ENCODE peak calls at places on chromosomes 5 and 9, in nine cellular contexts. R, L, T, B, Y, X, N, Q and U are unnamed samples.

GRCh38 chr9:91419222-91420191 is 4.1 kb downstream of the NFIL3 start:
- DNase-seq in T (no peak), Q (peak), B (peak), R (no peak), X (peak), N (peak), Y (no peak), L (peak), U (no peak)

GRCh38 chr5:144187699-144188294 is 17.1 kb downstream of the KCTD16 start:
- DNase-seq in T (no peak), X (peak), Q (peak), B (peak), R (no peak), L (peak), Y (peak), N (peak), U (peak)

GRCh38 chr9:87686520-87687090 is 39.3 kb upstream of the CTSL start:
- DNase-seq in B (no peak), L (no peak), N (no peak), Q (no peak), Y (no peak), X (no peak), T (no peak), R (no peak), U (no peak)

GRCh38 chr5:150497274-150497988 is 10.5 kb upstream of the NDST1 start:
- DNase-seq in X (peak), R (no peak), N (peak), T (no peak), Y (no peak), B (peak), Q (peak), L (peak), U (no peak)

GRCh38 chr9:88534456-88535225 is at the start of gene NXNL2:
- DNase-seq in L (peak), Q (peak), R (peak), N (peak), T (peak), X (peak), Y (no peak), B (peak), U (peak)

GRCh38 chr9:87710448-87710847 is 15.5 kb upstream of the CTSL start:
- DNase-seq in R (no peak), L (peak), X (no peak), T (no peak), Q (no peak), B (no peak), N (no peak), Y (no peak), U (no peak)

GRCh38 chr5:38532165-38532669 is 24.2 kb downstream of the LIFR start:
- DNase-seq in L (no peak), N (no peak), Q (no peak), X (no peak), R (no peak), Y (no peak), T (peak), B (no peak), U (no peak)

GRCh38 chr9:93500571-93501298 is 47.4 kb upstream of the FAM120AOS start:
- DNase-seq in X (no peak), Y (no peak), Q (no peak), R (no peak), L (no peak), N (no peak), T (no peak), B (no peak), U (no peak)

GRCh38 chr5:125033602-125034001 is 287.2 kb upstream of the ZNF608 start:
- DNase-seq in X (no peak), R (no peak), N (no peak), B (no peak), T (no peak), L (no peak), Q (no peak), Y (no peak), U (no peak)

GRCh38 chr5:127648997-127649550 is at the start of gene CTXN3:
- DNase-seq in T (peak), Q (no peak), N (no peak), B (no peak), L (no peak), R (no peak), X (no peak), Y (no peak), U (peak)

GRCh38 chr9:115396071-115396529 is 278.1 kb upstream of the TNC start:
- DNase-seq in T (no peak), N (no peak), Q (peak), R (no peak), L (no peak), Y (no peak), B (no peak), X (no peak), U (no peak)

GRCh38 chr9:126709241-126709640 is 95.5 kb downstream of the LMX1B start:
- DNase-seq in R (no peak), B (peak), T (no peak), Y (no peak), N (no peak), L (peak), X (no peak), Q (no peak), U (no peak)

GRCh38 chr9:78062710-78063109 is 31.1 kb upstream of the GNAQ start:
- DNase-seq in Q (no peak), B (no peak), X (no peak), N (no peak), R (no peak), T (no peak), Y (no peak), L (no peak), U (no peak)

GRCh38 chr9:133583586-133583985 is 25.6 kb downstream of the FAM163B start:
- DNase-seq in L (no peak), Q (no peak), R (no peak), B (no peak), N (no peak), Y (no peak), X (no peak), T (no peak), U (no peak)

GRCh38 chr9:26034776-26035175 is 356.5 kb upstream of the TUSC1 start:
- DNase-seq in X (peak), Q (peak), Y (no peak), L (no peak), B (no peak), T (no peak), R (no peak), N (peak), U (no peak)

GRCh38 chr9:113587471-113588031 is 124.0 kb downstream of the RGS3 start:
- DNase-seq in L (peak), N (no peak), X (peak), Q (peak), Y (no peak), B (peak), R (peak), T (peak), U (no peak)
- TF ChIP-seq CTCF in L (peak), N (peak), X (peak), Q (peak), Y (no peak), B (peak), R (no peak), T (peak), U (no peak)

DNA sequence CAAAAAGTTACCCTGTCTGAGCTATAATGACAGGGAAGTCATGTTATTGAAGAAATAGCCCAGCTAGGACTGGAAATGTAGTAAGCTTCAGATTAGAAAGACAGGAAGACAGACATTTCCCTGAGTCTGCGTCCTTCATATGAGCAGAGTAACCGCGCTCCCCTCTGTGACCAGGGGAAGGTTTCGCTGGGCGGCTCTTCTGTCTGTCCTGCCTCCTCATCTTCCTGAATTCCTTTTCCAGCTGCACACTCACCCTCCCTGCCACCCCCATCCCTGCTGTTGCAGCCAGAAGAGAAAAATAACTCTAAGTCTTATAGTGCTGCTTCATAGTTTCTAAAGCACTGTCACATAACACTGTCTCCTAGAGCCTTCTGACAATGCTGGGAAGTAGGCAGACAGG is 8.6 kb downstream of the SPARC start:
- DNase-seq in B (peak), N (peak), Y (no peak), R (no peak), T (no peak), X (peak), L (no peak), Q (no peak), U (no peak)
- H3K4me3 ChIP-seq in B (no peak), N (peak), Y (no peak), R (no peak), T (no peak), X (no peak), L (no peak), Q (no peak), U (no peak)

GRCh38 chr5:126486332-126486731 is 63.1 kb downstream of the GRAMD2B start:
- DNase-seq in Y (no peak), B (no peak), X (no peak), R (no peak), T (no peak), L (no peak), Q (no peak), N (no peak), U (no peak)
- TF ChIP-seq CTCF in Y (no peak), B (no peak), X (no peak), R (no peak), T (no peak), L (no peak), Q (no peak), N (no peak), U (no peak)

GRCh38 chr5:116035123-116035522 is 2.9 kb downstream of the ARL14EPL start:
- DNase-seq in T (no peak), N (no peak), L (no peak), R (no peak), B (no peak), Y (no peak), Q (peak), X (peak), U (no peak)

GRCh38 chr5:116037236-116037822 is 5.1 kb downstream of the ARL14EPL start:
- DNase-seq in N (no peak), T (no peak), X (peak), Q (no peak), R (no peak), L (no peak), B (no peak), Y (no peak), U (no peak)

GRCh38 chr5:116044073-116044472 is 11.8 kb downstream of the ARL14EPL start:
- DNase-seq in X (no peak), B (no peak), L (no peak), Y (no peak), T (no peak), N (no peak), R (no peak), Q (no peak), U (no peak)

GRCh38 chr5:116042375-116042774 is 10.1 kb downstream of the ARL14EPL start:
- DNase-seq in L (no peak), Y (no peak), N (no peak), Q (no peak), R (no peak), B (no peak), X (no peak), T (no peak), U (no peak)

GRCh38 chr5:116038817-116039216 is 6.5 kb downstream of the ARL14EPL start:
- DNase-seq in N (no peak), T (no peak), X (no peak), R (no peak), B (no peak), Y (no peak), Q (no peak), L (no peak), U (no peak)
- H3K4me3 ChIP-seq in N (no peak), T (no peak), X (no peak), R (no peak), B (no peak), Y (no peak), Q (no peak), L (no peak), U (no peak)

GRCh38 chr5:129172561-129172960 is 78.0 kb downstream of the ISOC1 start:
- DNase-seq in Q (no peak), N (no peak), L (peak), B (no peak), Y (no peak), T (peak), X (peak), R (no peak), U (no peak)
- TF ChIP-seq CTCF in Q (no peak), N (no peak), L (peak), B (no peak), Y (no peak), T (no peak), X (peak), R (no peak), U (peak)

GRCh38 chr9:120932086-120932818 is 5.7 kb upstream of the TRAF1 start:
- DNase-seq in X (no peak), Q (no peak), Y (no peak), R (no peak), N (no peak), L (no peak), T (no peak), B (no peak), U (no peak)
- H3K4me3 ChIP-seq in X (no peak), Q (no peak), Y (no peak), R (no peak), N (no peak), L (no peak), T (no peak), B (no peak), U (no peak)

GRCh38 chr5:113524927-113525326 is 11.4 kb downstream of the YTHDC2 start:
- DNase-seq in Y (no peak), N (peak), T (no peak), L (no peak), R (no peak), B (no peak), Q (no peak), X (no peak), U (no peak)
- TF ChIP-seq CTCF in Y (no peak), N (no peak), T (no peak), L (no peak), R (no peak), B (no peak), Q (no peak), X (no peak), U (no peak)

GRCh38 chr5:142316051-142316450 is 8.8 kb downstream of the SPRY4 start:
- DNase-seq in N (peak), Y (no peak), Q (no peak), B (no peak), X (peak), T (no peak), L (peak), R (no peak), U (no peak)

GRCh38 chr5:142319105-142319504 is 5.7 kb downstream of the SPRY4 start:
- DNase-seq in T (no peak), Q (no peak), Y (no peak), R (no peak), L (no peak), N (peak), X (peak), B (no peak), U (no peak)

GRCh38 chr5:142316681-142317080 is 8.1 kb downstream of the SPRY4 start:
- DNase-seq in Q (no peak), X (peak), N (no peak), R (no peak), B (no peak), Y (no peak), L (no peak), T (no peak), U (no peak)

GRCh38 chr5:142317173-142317572 is 7.6 kb downstream of the SPRY4 start:
- DNase-seq in R (no peak), L (no peak), B (no peak), Y (no peak), N (no peak), X (no peak), Q (no peak), T (no peak), U (no peak)

DNA sequence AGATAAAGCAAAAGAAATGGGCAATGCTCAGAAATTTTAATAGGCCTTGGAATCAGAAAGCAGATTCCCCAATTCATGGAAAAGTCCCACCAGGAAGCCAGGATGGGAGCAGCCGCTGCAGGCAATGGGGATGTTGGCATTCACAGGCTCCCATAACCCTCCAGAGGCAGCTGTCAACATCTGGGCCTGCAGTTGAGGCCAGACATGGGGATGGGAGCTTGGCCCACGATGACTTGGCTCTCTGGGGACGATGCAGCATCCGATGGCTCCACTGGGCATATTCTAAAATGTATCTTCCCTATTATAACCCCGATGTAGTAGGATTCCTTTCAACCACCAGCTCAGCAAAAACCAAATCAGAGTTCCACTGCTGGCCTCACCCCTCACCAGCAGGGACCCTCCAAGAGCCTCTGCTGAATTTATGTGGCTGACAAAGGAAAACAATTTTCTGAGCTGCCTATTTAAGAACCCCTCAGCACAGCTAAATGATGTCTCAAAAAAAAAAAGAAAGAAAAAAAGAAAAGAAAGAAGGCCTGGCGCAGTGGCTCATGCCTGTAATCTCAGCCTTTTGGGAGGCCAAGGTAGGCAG is 7.1 kb downstream of the SPRY4 start:
- DNase-seq in L (no peak), B (no peak), Y (no peak), N (no peak), X (peak), R (no peak), Q (no peak), T (no peak), U (no peak)
- H3K4me3 ChIP-seq in L (no peak), B (no peak), Y (no peak), N (no peak), X (peak), R (no peak), Q (no peak), T (no peak), U (no peak)

DNA sequence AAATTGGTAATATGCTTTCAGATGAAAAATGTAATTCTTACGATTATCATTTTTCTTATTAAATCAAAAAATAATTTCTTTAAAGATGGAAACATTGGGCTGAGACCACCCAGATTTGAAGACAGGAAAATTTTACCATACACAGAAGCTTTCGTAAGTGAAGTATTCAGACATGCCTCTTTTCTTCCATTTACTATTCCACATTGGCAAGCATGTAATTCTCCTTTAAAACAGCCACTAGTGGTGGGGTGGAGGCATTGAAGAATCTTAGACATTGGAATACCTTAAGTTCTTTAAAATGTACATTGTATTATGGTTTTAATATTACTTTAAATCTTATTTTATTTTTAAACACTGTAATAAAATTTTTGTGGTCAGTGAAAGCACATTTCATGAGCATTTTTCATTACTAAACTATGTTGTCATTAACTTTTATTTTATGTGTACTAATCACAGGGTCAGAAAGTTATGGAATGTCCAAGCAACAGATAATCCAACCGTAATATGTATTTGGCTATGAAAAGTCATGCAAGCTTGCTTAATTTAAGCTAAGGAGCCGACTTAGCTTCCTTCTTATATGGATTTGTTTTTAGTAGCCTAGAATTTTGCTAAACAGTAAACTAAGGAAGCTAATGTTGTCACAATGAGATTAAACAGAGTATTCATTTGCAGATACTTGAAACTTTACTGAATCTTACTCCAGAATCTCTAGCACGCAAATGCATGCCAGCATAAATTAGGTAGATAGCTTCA is 97.4 kb upstream of the ALDH1A1 start:
- DNase-seq in Q (no peak), R (no peak), N (peak), Y (no peak), T (no peak), B (no peak), L (no peak), X (peak), U (no peak)
- TF ChIP-seq CTCF in Q (peak), R (no peak), N (peak), Y (no peak), T (no peak), B (peak), L (no peak), X (no peak), U (no peak)

GRCh38 chr9:99184427-99185327 is 37.1 kb downstream of the ALG2 start:
- DNase-seq in T (peak), Q (peak), N (peak), R (peak), X (peak), Y (peak), L (peak), B (peak), U (peak)
- H3K4me3 ChIP-seq in T (no peak), Q (peak), N (peak), R (no peak), X (peak), Y (no peak), L (no peak), B (peak), U (no peak)